ENCODE peak calls at places on chromosome 20, in six cellular contexts. V, O, M, G, Z and P are unnamed samples.

GRCh38 chr20:49615401-49616153 is 47.6 kb upstream of the PTGIS start:
- DNase-seq in Z (no peak), O (no peak), G (no peak), V (no peak), M (peak), P (no peak)

GRCh38 chr20:18488301-18488700 is 8.7 kb downstream of the RBBP9 start:
- DNase-seq in Z (no peak), O (no peak), V (no peak), G (no peak), M (no peak), P (no peak)

GRCh38 chr20:53940883-53941546 is 129.4 kb downstream of the BCAS1 start:
- DNase-seq in V (no peak), G (no peak), O (no peak), M (no peak), Z (no peak), P (no peak)

GRCh38 chr20:63633732-63634131 is 6.8 kb upstream of the GMEB2 start:
- DNase-seq in Z (no peak), G (no peak), O (no peak), M (no peak), V (no peak), P (no peak)

GRCh38 chr20:15594296-15594695 is 979.0 kb downstream of the KIF16B start:
- DNase-seq in O (no peak), Z (no peak), G (no peak), V (no peak), M (no peak), P (no peak)

GRCh38 chr20:62111148-62111547 is 11.1 kb upstream of the LSM14B start:
- DNase-seq in G (no peak), O (no peak), Z (no peak), M (no peak), V (no peak), P (no peak)

GRCh38 chr20:11849270-11849920 is 68.3 kb upstream of the BTBD3 start:
- DNase-seq in O (no peak), V (no peak), Z (no peak), M (no peak), G (no peak), P (no peak)

GRCh38 chr20:44629542-44629941 is 22.0 kb downstream of the ADA start:
- DNase-seq in V (no peak), M (no peak), G (no peak), O (no peak), Z (no peak), P (no peak)

GRCh38 chr20:61982951-61983315 is 82.7 kb downstream of the TAF4 start:
- DNase-seq in V (no peak), O (no peak), Z (no peak), G (no peak), M (no peak), P (no peak)

GRCh38 chr20:47188540-47188939 is 168.0 kb downstream of the ZMYND8 start:
- DNase-seq in M (no peak), O (no peak), Z (no peak), G (no peak), V (no peak), P (no peak)

GRCh38 chr20:18984238-18985200 is 170.9 kb downstream of the SCP2D1 start:
- DNase-seq in V (no peak), M (no peak), O (peak), G (no peak), Z (no peak), P (peak)

DNA sequence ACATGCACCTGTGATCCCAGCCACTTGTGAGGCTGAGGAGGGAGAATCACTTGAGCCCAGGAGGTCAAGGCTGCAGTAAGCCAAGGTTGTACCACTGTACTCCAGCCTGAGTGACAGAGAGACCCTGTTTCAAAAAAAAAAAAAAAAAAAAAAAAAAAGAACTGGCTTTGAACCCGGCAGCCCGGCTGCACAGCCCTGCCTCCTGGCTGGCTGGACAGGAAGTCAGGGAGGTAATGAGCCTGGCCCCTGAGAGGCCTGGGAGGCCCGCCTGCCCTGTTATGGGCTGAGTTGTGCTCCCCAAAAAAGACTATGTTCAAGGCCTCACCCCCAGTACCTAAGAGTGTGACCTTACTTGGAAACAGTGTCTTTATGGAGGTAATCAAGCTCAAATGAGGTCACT is 65.6 kb downstream of the ABHD12 start:
- DNase-seq in M (no peak), O (no peak), Z (no peak), G (no peak), V (no peak), P (no peak)
- TF ChIP-seq TAF1 in M (no peak), O (no peak), Z (no peak), G (no peak), V (no peak), P (no peak)

GRCh38 chr20:31879143-31879987 is 8.9 kb downstream of the TTLL9 start:
- DNase-seq in G (peak), M (peak), Z (peak), V (peak), O (peak), P (peak)
- TF ChIP-seq POLR2A in G (no peak), M (peak), Z (no peak), V (no peak), O (no peak), P (no peak)

DNA sequence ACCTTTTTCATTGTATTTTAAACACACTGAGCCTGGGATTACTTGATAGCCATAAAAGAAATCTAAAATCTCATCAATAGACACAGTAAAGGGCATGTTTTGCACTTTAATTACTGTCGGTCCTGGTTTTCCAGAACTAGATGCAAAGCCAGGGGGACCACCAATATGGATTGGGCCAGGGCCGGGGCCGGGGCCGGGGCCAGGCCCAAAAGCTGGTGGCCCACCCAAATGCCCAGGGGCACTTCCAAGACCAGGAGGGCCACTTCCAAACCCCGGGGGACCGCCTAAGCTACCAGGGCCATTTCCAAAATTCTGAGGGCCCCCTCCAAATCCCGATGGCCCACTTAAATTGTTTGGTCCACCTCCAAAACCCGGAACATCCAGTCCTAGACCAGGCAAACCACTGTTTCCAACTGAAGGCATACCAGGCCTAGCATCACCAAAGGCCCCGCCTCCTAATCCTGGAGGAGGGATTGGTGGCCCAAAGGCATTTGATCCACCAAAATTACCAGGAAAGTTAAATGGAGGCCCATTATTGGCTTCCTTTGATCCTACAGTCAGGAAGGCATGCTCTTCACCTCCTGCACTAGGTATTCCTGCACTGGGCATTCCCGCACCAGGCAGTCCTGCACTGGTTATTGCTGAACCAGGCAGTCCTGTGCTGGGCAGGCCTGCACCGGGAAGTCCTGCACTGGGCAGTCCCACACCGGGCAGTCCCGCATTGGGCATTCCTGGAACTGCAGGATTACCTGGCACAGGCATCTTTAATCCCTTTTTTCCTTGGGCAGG is 11.9 kb downstream of the CPNE1 start:
- DNase-seq in V (no peak), O (no peak), G (no peak), Z (no peak), M (no peak), P (no peak)
- TF ChIP-seq POLR2AphosphoS5 in V (peak), O (peak), G (no peak), Z (no peak), M (peak), P (no peak)

DNA sequence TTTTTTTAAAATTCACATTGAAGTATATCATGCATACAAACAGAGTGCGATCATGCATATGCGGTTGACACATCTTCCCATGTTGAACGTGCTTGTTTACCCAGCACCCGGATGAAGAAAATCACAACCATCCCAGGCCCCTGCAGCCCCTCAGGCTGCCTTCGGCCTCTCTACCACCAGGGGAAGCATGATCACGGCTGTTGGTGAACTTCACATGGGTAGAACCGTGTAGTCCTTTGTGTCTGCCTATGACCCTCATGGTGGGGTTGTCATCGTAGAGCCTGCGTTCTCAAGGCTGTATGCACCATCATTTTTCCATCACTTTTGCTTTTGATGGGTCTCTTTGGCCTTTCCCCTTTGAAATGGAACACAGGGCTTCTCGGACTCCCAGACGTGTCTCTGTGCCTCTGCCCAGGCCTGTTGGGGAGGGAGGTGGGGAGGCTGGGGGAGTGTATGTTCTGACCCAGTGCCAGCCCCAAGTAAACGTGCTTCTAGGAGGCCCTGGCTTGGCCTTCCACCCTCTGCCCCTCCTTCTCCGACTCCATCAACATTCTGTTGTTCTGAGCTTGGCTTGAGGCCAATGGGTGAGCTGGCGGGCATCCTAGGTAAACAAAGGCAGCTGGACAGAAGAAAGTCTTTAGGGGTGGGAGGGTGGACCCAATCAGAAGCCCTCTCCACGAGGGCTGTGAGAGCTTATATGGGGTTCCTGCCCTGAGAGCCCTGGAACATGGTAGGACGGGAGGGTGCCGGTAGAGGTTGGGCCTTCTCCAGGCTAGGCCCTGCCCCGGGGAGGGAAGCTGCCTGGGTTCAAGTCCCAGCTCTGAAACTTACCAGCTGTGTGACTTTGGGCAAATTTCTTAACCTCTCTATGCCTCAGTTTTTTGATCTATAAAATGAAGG is 39.7 kb downstream of the TGM2 start:
- DNase-seq in O (no peak), G (no peak), V (no peak), M (peak), Z (no peak), P (no peak)
- TF ChIP-seq TAF1 in O (no peak), G (no peak), V (no peak), M (no peak), Z (no peak), P (no peak)

DNA sequence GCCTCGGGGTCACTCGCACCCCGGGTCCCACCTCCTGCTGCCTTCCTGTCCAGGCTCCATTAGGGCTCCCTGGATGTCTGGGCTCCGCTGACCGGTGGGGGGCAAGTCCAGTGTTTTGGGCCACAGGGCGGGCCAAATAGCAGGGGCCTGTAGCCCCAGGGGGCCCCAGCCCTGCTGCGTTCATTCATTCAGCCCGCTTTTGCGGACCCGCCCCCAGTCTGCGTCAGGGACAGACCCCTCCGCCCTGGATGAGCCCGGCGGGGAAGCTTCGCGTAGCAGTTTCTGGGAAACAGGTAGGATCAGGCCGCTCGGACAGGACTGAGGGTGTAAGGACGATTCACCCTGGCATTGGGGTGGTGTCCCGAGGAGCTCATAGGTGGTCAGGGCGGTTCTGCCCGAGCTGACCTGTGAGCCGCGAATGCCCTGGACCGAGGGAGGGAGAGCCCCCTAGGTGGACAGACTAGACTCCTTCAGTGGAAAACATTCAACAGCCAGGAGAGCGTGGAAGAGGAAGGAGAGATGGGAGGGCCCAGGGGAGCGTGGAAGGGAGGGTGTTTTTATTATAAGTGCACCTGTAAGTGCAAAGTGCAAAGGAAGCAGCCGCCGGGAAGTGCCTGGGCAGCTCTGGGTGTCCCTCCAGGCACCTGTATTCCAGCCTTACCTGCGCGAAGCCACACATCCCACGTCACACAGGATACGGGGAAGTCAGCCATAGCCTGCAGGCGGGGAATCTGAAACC is 619 bp downstream of the ENTPD6 start:
- DNase-seq in Z (no peak), V (no peak), M (peak), G (no peak), O (no peak), P (no peak)
- TF ChIP-seq POLR2A in Z (no peak), V (no peak), M (no peak), G (no peak), O (no peak), P (no peak)

GRCh38 chr20:20740595-20740994 is 28.2 kb upstream of the RALGAPA2 start:
- DNase-seq in V (no peak), M (no peak), G (no peak), O (no peak), Z (no peak), P (no peak)

GRCh38 chr20:20744170-20744725 is 31.8 kb upstream of the RALGAPA2 start:
- DNase-seq in G (no peak), V (no peak), M (peak), Z (no peak), O (no peak), P (no peak)

GRCh38 chr20:20741067-20742045 is 28.9 kb upstream of the RALGAPA2 start:
- DNase-seq in G (no peak), Z (no peak), M (no peak), V (no peak), O (no peak), P (no peak)

DNA sequence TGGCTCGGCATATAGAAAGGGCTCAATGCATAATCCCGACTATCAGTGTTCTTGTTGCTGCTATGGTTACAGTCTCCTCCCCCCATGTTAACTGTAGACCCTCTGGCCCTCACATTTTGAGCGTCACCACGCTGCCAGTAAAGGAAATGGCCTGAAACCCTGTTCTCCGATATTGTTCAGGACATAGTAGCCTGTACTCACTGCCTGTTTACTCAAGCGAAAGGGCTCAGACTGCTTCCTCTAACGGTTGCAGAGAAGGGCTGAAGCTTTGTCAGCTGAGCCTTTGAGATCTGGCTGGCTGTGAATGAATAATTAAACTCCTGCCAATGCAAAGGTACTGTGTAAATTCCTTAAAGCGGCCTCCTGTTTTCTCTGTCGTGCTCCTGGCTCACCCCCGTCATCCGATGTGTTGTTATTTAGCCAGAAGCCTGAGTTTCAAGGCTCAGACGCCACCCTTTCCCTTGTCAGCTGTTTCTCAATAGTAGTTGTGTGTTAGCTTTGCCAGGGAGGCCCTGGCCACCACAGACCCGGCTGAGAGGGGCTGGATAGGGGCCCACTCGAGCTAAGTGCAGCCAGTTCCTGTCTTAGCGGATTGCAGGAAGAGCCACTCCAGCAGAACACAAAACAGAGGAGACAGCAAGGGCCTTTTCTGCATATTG is 31.2 kb upstream of the RALGAPA2 start:
- DNase-seq in G (no peak), O (no peak), V (no peak), Z (no peak), M (peak), P (no peak)
- TF ChIP-seq POLR2AphosphoS5 in G (no peak), O (no peak), V (no peak), Z (no peak), M (no peak), P (no peak)

DNA sequence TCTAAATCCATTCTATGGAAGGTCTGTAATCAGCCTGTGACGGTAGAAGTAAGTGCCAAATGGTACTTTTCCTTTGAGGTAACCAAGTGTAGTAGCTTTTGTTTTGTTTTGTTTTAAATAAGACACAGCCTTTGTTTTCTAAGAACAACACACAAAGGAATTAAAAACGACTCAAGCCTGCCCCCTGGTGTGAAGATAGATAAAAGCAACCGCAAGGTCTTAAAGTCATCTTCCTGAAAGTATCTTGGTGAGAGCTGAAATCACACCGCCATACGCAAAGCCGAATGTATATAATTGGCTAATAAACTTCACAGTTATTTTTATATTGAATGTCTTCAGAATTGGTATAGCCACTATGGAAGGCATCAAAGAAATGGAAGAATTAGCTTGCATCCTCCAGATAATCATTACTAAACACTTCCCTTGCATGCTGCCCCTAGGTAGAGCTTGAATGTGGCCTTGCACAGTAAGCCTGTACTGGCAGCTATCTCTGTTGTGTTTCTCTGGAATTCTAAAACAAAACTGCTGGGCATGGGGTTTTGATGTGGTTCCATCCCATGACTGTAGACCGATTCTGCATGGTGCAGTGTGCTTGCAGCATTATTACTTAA is 95.6 kb downstream of the LAMP5 start:
- DNase-seq in G (no peak), M (peak), V (peak), Z (peak), O (peak), P (no peak)
- TF ChIP-seq TAF1 in G (no peak), M (no peak), V (no peak), Z (no peak), O (no peak), P (no peak)

GRCh38 chr20:4663553-4663952 is 58.2 kb upstream of the PRND start:
- DNase-seq in G (no peak), Z (no peak), M (no peak), V (no peak), O (no peak), P (no peak)
- TF ChIP-seq POLR2A in G (no peak), Z (no peak), M (no peak), V (no peak), O (no peak), P (no peak)

GRCh38 chr20:34525342-34525708 is 9.1 kb downstream of the DYNLRB1 start:
- DNase-seq in G (no peak), O (no peak), M (no peak), Z (no peak), V (no peak), P (no peak)

GRCh38 chr20:34526466-34526865 is 10.2 kb downstream of the DYNLRB1 start:
- DNase-seq in O (no peak), G (no peak), V (no peak), Z (no peak), M (no peak), P (no peak)

GRCh38 chr20:34524426-34524825 is 8.2 kb downstream of the DYNLRB1 start:
- DNase-seq in G (no peak), O (no peak), Z (no peak), M (no peak), V (no peak), P (no peak)

GRCh38 chr20:34525709-34526416 is 9.6 kb downstream of the DYNLRB1 start:
- DNase-seq in V (no peak), O (no peak), M (peak), Z (no peak), G (no peak), P (no peak)

GRCh38 chr20:34522969-34523871 is 7.0 kb downstream of the DYNLRB1 start:
- DNase-seq in G (peak), Z (no peak), M (peak), V (no peak), O (peak), P (peak)
- TF ChIP-seq POLR2AphosphoS5 in G (no peak), Z (no peak), M (peak), V (no peak), O (no peak), P (no peak)

GRCh38 chr20:20405619-20406018 is 37.7 kb downstream of the INSM1 start:
- DNase-seq in Z (no peak), V (no peak), M (no peak), G (no peak), O (no peak), P (no peak)
- TF ChIP-seq TAF1 in Z (no peak), V (no peak), M (no peak), G (no peak), O (no peak), P (no peak)